ENCODE peak calls at places on chromosome 19, in five cellular contexts. M, U, V, X and F are unnamed samples.

GRCh38 chr19:17436874-17437267 is 11.6 kb downstream of the TMEM221 start:
- DNase-seq in M (no peak), U (no peak), V (no peak), X (no peak), F (no peak)

GRCh38 chr19:31943305-31943704 is 402.1 kb upstream of the ZNF507 start:
- DNase-seq in M (no peak), U (peak), X (no peak), V (no peak), F (no peak)

GRCh38 chr19:5545051-5545450 is 22.7 kb downstream of the TINCR start:
- DNase-seq in M (no peak), U (no peak), V (no peak), X (no peak), F (no peak)

GRCh38 chr19:42344336-42344893 is 19.0 kb downstream of the MEGF8 start:
- DNase-seq in V (no peak), U (no peak), X (no peak), M (no peak), F (no peak)

GRCh38 chr19:38648789-38649304 is 1.4 kb downstream of the ACTN4 start:
- DNase-seq in V (no peak), U (no peak), X (no peak), M (no peak), F (peak)

GRCh38 chr19:5447700-5448311 is 7.4 kb upstream of the ZNRF4 start:
- DNase-seq in V (no peak), M (no peak), U (no peak), X (no peak), F (peak)

GRCh38 chr19:18469245-18470107 is 31.5 kb upstream of the ISYNA1 start:
- DNase-seq in X (no peak), M (no peak), V (no peak), U (no peak), F (no peak)

GRCh38 chr19:41922220-41922576 is 6.1 kb downstream of the ERFL start:
- DNase-seq in U (no peak), M (no peak), V (no peak), X (no peak), F (no peak)

GRCh38 chr19:7699422-7700127 is 2.4 kb downstream of the FCER2 start:
- DNase-seq in U (no peak), X (no peak), M (peak), V (no peak), F (no peak)

GRCh38 chr19:2249010-2249866 is at the start of gene AMH:
- DNase-seq in X (no peak), V (no peak), U (no peak), M (no peak), F (peak)

GRCh38 chr19:51837145-51837544 is 42.2 kb downstream of the FPR3 start:
- DNase-seq in U (no peak), M (no peak), V (no peak), X (no peak), F (no peak)

GRCh38 chr19:6275170-6275744 is 4.5 kb downstream of the MLLT1 start:
- DNase-seq in X (no peak), M (no peak), V (no peak), U (no peak), F (no peak)

GRCh38 chr19:17097593-17098126 is 22.1 kb downstream of the MYO9B start:
- DNase-seq in U (no peak), V (peak), M (no peak), X (no peak), F (no peak)

GRCh38 chr19:45100202-45100600 is 7.2 kb downstream of the PPP1R37 start:
- DNase-seq in V (no peak), U (no peak), M (no peak), X (no peak), F (no peak)

GRCh38 chr19:45569619-45570421 is 14.8 kb downstream of the OPA3 start:
- DNase-seq in U (peak), V (peak), X (no peak), M (peak), F (no peak)

GRCh38 chr19:35045667-35046300 is 4.3 kb downstream of the HPN start:
- DNase-seq in M (peak), U (no peak), X (no peak), V (no peak), F (no peak)

GRCh38 chr19:35544110-35544802 is 1.2 kb upstream of the TMEM147 start:
- DNase-seq in M (peak), U (no peak), V (no peak), X (no peak), F (no peak)

GRCh38 chr19:4038057-4038456 is 28.6 kb downstream of the ZBTB7A start:
- DNase-seq in X (no peak), V (no peak), M (no peak), U (no peak), F (no peak)

GRCh38 chr19:4369888-4370260 is 26.5 kb downstream of the MPND start:
- DNase-seq in M (no peak), X (peak), V (no peak), U (no peak), F (no peak)

GRCh38 chr19:2199215-2199614 is 35.5 kb downstream of the DOT1L start:
- DNase-seq in V (no peak), X (no peak), M (no peak), U (no peak), F (no peak)

GRCh38 chr19:52786078-52786463 is 520 bp downstream of the ZNF600 start:
- DNase-seq in X (no peak), M (peak), U (peak), V (no peak), F (no peak)